ENCODE peak calls at places on chromosomes 6 and 20, in five cellular contexts. V is SK-N-SH, J is HepG2, B is K562, X is GM12878. F is an unnamed sample.

GRCh38 chr20:45306431-45306982 is at the start of gene RBPJL:
- DNase-seq in B (peak; percentile 66), V (peak; percentile 90), X (no peak), J (no peak), F (no peak)

GRCh38 chr6:24923885-24924401 is 11.8 kb downstream of the RIPOR2 start:
- DNase-seq in B (no peak), J (no peak), V (no peak), X (no peak), F (no peak)

GRCh38 chr6:79796197-79796596 is 151.2 kb downstream of the ELOVL4 start:
- DNase-seq in J (no peak), X (no peak), V (no peak), B (no peak), F (no peak)

GRCh38 chr20:48697845-48698491 is 129.8 kb downstream of the PREX1 start:
- DNase-seq in V (peak; percentile 76), X (no peak), B (no peak), J (peak; percentile 87), F (no peak)

GRCh38 chr6:2505624-2506023 is 245.1 kb downstream of the MYLK4 start:
- DNase-seq in J (no peak), V (peak; percentile 30), B (peak; percentile 37), X (no peak), F (no peak)

GRCh38 chr6:18978330-18979128 is 591.4 kb downstream of the RNF144B start:
- DNase-seq in B (no peak), X (no peak), V (no peak), J (peak; percentile 29), F (no peak)

GRCh38 chr20:49750611-49751396 is 37.1 kb upstream of the B4GALT5 start:
- DNase-seq in J (no peak), B (no peak), X (peak; percentile 86), V (no peak), F (peak; percentile 71)

GRCh38 chr6:26342106-26342999 is 22.6 kb upstream of the BTN3A2 start:
- DNase-seq in J (no peak), B (no peak), V (no peak), X (no peak), F (no peak)

GRCh38 chr6:89707766-89708165 is 69.2 kb upstream of the LYRM2 start:
- DNase-seq in V (no peak), B (no peak), J (no peak), X (no peak), F (no peak)

GRCh38 chr6:89708316-89708715 is 69.8 kb upstream of the LYRM2 start:
- DNase-seq in X (no peak), V (no peak), B (no peak), J (peak; percentile 39), F (no peak)

GRCh38 chr6:89706121-89706520 is 67.6 kb upstream of the LYRM2 start:
- DNase-seq in J (no peak), X (no peak), V (no peak), B (no peak), F (no peak)

DNA sequence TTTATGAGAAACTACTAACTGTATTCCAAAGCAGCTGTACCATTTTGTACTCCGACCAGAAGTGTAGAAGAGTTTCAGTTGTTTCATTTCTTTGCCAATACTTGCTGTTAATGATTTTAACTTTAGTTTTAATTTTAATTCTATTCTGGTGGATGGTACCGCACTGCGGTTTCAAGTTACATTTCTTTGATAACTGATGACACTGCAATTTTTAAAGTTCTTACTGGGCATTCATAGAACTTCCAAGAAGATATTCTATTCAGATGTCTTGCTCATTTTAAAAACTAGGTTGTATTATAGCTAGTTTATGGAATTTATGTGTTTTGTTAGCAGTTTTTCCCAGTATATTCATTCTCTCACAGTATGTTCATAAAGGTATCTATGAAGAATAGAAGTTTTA is 63.8 kb upstream of the LYRM2 start:
- DNase-seq in J (no peak), X (no peak), B (no peak), V (no peak), F (no peak)
- TF ChIP-seq GABPA in J (no peak), X (no peak), B (no peak), V (no peak), F (no peak)

GRCh38 chr20:4805663-4806449 is 84.1 kb downstream of the PRND start:
- DNase-seq in V (no peak), X (no peak), J (no peak), B (no peak), F (no peak)

GRCh38 chr20:4800676-4801449 is 79.2 kb downstream of the PRND start:
- DNase-seq in B (no peak), J (no peak), X (no peak), V (no peak), F (no peak)

GRCh38 chr20:4802522-4802921 is 80.8 kb downstream of the PRND start:
- DNase-seq in J (no peak), V (no peak), B (no peak), X (no peak), F (no peak)

GRCh38 chr20:4800131-4800530 is 78.4 kb downstream of the PRND start:
- DNase-seq in V (no peak), B (no peak), X (no peak), J (no peak), F (no peak)

GRCh38 chr20:4802023-4802422 is 80.3 kb downstream of the PRND start:
- DNase-seq in V (no peak), J (no peak), B (no peak), X (no peak), F (no peak)
- TF ChIP-seq CTCF in V (no peak), J (no peak), B (no peak), X (no peak), F (no peak)

GRCh38 chr20:47559141-47559540 is 57.5 kb downstream of the NCOA3 start:
- DNase-seq in V (no peak), B (no peak), X (no peak), J (no peak), F (no peak)

GRCh38 chr20:47557791-47558190 is 56.1 kb downstream of the NCOA3 start:
- DNase-seq in B (no peak), J (no peak), X (no peak), V (no peak), F (no peak)

GRCh38 chr20:47557218-47557617 is 55.5 kb downstream of the NCOA3 start:
- DNase-seq in V (no peak), X (no peak), J (no peak), B (no peak), F (no peak)

GRCh38 chr20:47558699-47559098 is 57.0 kb downstream of the NCOA3 start:
- DNase-seq in V (no peak), J (no peak), B (no peak), X (no peak), F (no peak)

DNA sequence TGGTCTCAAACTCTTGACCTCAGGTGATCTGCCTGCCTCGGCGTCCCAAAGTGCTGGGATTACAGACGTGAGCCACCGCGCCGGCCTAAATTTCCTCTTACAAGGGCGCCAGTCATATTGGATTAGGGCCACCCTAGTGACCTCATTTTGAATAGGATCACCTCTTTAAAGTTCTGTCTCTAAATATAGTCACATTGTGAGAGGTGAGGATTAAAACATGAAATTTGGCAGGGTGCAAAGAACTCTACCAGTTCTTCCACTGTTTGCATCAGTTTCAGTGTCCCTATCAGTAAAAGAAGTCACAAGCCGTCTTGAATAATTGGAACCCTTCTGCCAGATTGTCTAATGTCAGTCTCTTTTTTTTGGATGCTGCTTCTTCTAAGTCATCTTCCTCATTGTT is 56.6 kb downstream of the NCOA3 start:
- DNase-seq in J (no peak), B (no peak), V (no peak), X (no peak), F (no peak)
- TF ChIP-seq REST in J (no peak), B (no peak), V (no peak), X (no peak), F (no peak)

DNA sequence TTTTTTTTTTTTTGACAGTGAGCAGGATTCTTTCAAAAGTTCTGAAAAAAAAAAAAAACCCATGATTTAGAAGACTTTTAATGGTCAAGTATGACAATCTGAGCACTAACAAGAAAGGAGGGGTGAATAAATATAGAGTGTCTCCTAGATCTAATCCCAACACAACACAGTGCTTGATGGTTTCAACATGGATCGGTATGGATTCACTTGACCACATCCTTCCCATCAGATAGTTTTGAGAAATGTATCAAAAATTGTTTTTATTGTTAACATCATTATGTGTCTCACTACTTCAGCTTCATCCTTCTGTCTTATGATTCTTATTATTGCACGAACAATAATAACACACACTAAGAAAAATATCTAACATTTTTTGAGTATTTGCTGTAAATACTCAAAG is 21.0 kb downstream of the KIF13A start:
- DNase-seq in X (no peak), V (no peak), J (no peak), B (no peak), F (no peak)
- TF ChIP-seq GABPA in X (no peak), V (no peak), J (no peak), B (no peak), F (no peak)

GRCh38 chr20:56631318-56631989 is 2.3 kb downstream of the TFAP2C start:
- DNase-seq in J (no peak), B (no peak), V (peak; percentile 30), X (no peak), F (no peak)

GRCh38 chr20:56630506-56631317 is 1.6 kb downstream of the TFAP2C start:
- DNase-seq in V (peak; percentile 28), B (no peak), J (no peak), X (no peak), F (no peak)

GRCh38 chr20:56629464-56630085 is 469 bp downstream of the TFAP2C start:
- DNase-seq in J (no peak), B (no peak), V (peak; percentile 37), X (no peak), F (no peak)

GRCh38 chr20:56628873-56629463 is at the start of gene TFAP2C:
- DNase-seq in X (no peak), V (peak; percentile 62), J (no peak), B (peak; percentile 90), F (no peak)

DNA sequence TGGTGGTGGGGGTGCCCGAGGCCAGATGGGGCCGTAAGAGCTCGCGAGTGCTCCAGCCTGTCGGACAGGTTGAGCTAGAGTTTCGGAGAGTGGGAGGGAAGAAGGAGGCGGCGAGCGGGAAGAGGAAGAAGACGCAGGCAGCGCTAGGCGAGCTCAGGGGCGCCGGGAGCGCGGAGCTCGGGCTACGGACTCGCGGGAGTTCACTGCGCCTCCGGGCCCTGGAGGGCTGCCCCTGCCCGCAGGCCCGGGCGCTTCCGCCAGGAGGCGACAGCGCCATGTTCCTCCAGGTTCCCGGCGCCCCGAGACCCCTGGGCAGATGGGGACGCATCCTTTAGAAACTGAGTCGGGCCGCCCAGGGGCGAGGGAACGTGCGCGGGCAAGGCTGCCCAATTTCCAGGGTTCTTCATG is 984 bp downstream of the TFAP2C start:
- DNase-seq in B (peak; percentile 39), X (no peak), V (peak; percentile 59), J (no peak), F (peak; percentile 6)
- TF ChIP-seq CTCF in B (peak; percentile 33), X (peak; percentile 4), V (peak; percentile 32), J (peak; percentile 44), F (no peak)

DNA sequence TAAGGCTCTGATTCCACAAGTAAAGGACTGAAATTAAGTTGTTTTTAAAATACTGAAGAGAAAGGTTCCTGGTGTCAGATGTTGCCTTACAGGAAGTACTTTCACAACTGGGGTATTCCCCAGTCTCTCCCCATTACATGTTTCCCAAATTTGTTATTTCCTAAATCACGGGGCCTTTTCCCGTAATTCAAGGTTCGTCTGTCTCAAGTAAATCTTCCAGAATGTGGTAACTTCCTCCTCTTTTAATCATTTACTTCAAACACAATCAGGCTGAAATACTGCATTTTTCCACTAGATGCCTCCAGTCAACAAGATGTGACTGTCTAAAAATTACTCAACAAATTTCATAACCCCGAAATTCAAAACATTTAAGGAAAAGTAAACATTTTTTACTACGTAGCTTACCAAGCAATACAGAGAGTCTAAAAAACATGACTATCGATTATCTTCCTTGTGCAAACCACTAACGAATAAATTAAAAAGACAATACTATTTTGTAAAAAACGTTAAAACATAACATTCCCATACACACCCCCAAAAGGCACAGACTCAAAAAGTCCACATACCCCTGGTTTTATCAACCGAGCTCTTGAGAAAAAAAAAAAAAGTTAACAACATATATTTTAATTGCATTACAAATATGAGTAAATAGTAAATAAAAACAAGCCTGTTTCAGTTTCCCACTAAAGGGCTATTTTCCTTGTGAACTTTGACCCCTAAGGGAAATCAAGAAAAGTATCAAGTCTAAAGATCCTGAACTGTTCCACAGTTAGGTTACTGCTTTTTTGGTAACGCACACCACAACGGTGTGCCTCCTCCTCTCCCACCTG is 1.7 kb downstream of the SOD2 start:
- DNase-seq in V (peak; percentile 51), J (peak; percentile 93), B (peak; percentile 56), X (peak; percentile 47), F (peak; percentile 82)
- TF ChIP-seq REST in V (no peak), J (no peak), B (no peak), X (no peak), F (no peak)

F was measured in HL-60.